ENCODE peak calls at places on chromosomes 6 and 20, in five cellular contexts. J is keratinocyte, Z is A549, W is spleen, H is Peyer's patch. A is an unnamed sample.

GRCh38 chr6:24640166-24640565 is 5.8 kb downstream of the KIAA0319 start:
- DNase-seq in J (no peak), Z (no peak), W (no peak), H (no peak), A (no peak)

GRCh38 chr6:148329568-148330299 is 12.9 kb upstream of the SASH1 start:
- DNase-seq in H (no peak), Z (no peak), W (no peak), J (no peak), A (no peak)

GRCh38 chr20:48930878-48931277 is 9.4 kb downstream of the ARFGEF2 start:
- DNase-seq in J (no peak), H (no peak), W (no peak), Z (no peak), A (no peak)

GRCh38 chr6:42193491-42193894 is 1.3 kb downstream of the GUCA1B start:
- DNase-seq in Z (no peak), H (no peak), W (no peak), J (peak; percentile 71), A (no peak)

GRCh38 chr6:39440039-39440426 is 117.5 kb upstream of the KCNK16 start:
- DNase-seq in Z (no peak), H (no peak), W (no peak), J (no peak), A (no peak)

GRCh38 chr6:88556663-88557062 is 390.5 kb upstream of the CNR1 start:
- DNase-seq in J (no peak), H (no peak), W (no peak), Z (no peak), A (no peak)

GRCh38 chr20:57547250-57547649 is 13.7 kb upstream of the PCK1 start:
- DNase-seq in H (no peak), W (no peak), J (no peak), Z (peak; percentile 34), A (no peak)

GRCh38 chr20:56469077-56469449 is 636 bp downstream of the RTF2 start:
- DNase-seq in W (no peak), H (no peak), Z (no peak), J (no peak), A (no peak)

GRCh38 chr6:88008411-88008810 is 39.2 kb upstream of the SPACA1 start:
- DNase-seq in Z (no peak), W (no peak), J (no peak), H (no peak), A (no peak)

GRCh38 chr6:47897233-47897632 is 115.4 kb downstream of the OPN5 start:
- DNase-seq in H (no peak), Z (no peak), W (no peak), J (no peak), A (no peak)

GRCh38 chr20:51402201-51402600 is 140.3 kb downstream of the NFATC2 start:
- DNase-seq in H (peak; percentile 84), Z (no peak), W (peak; percentile 80), J (no peak), A (no peak)

GRCh38 chr20:37898301-37899104 is 4.4 kb upstream of the VSTM2L start:
- DNase-seq in W (no peak), J (no peak), Z (no peak), H (no peak), A (no peak)

GRCh38 chr6:120122401-120122800 is 772.8 kb upstream of the MAN1A1 start:
- DNase-seq in W (no peak), Z (no peak), J (no peak), H (no peak), A (no peak)

GRCh38 chr20:12927489-12927888 is 81.3 kb upstream of the SPTLC3 start:
- DNase-seq in Z (no peak), W (no peak), J (no peak), H (no peak), A (no peak)

GRCh38 chr6:37134622-37135191 is 35.2 kb upstream of the PIM1 start:
- DNase-seq in H (no peak), J (peak; percentile 28), Z (peak; percentile 96), W (no peak), A (no peak)

GRCh38 chr6:4607793-4608192 is 168.4 kb upstream of the CDYL start:
- DNase-seq in H (no peak), Z (no peak), W (no peak), J (no peak), A (no peak)

GRCh38 chr6:25250878-25251277 is 28.3 kb upstream of the CARMIL1 start:
- DNase-seq in H (no peak), J (no peak), Z (peak; percentile 3), W (no peak), A (no peak)

GRCh38 chr6:135728589-135728988 is 122.9 kb upstream of the PDE7B start:
- DNase-seq in W (no peak), J (no peak), H (no peak), Z (no peak), A (no peak)

GRCh38 chr20:14259691-14260090 is 77.7 kb downstream of the FLRT3 start:
- DNase-seq in W (no peak), Z (no peak), H (no peak), J (no peak), A (no peak)

GRCh38 chr20:58310291-58310782 is 822 bp downstream of the RAB22A start:
- DNase-seq in H (no peak), W (no peak), Z (no peak), J (no peak), A (no peak)

GRCh38 chr6:43978473-43979360 is 148.5 kb downstream of the MRPL14 start:
- DNase-seq in W (no peak), J (no peak), Z (no peak), H (no peak), A (no peak)

GRCh38 chr6:43708857-43709653 is 21.5 kb upstream of the MRPS18A start:
- DNase-seq in Z (peak; percentile 52), J (no peak), H (no peak), W (no peak), A (no peak)

GRCh38 chr6:56759521-56759920 is 116.8 kb upstream of the DST start:
- DNase-seq in W (no peak), H (no peak), Z (no peak), J (no peak), A (no peak)

GRCh38 chr6:79984261-79984660 is 20.2 kb upstream of the TTK start:
- DNase-seq in J (no peak), Z (peak; percentile 8), H (no peak), W (no peak), A (no peak)

GRCh38 chr20:32004963-32005362 is 5.3 kb upstream of the CCM2L start:
- DNase-seq in W (peak; percentile 4), H (no peak), Z (peak; percentile 35), J (no peak), A (no peak)

GRCh38 chr6:35063701-35064507 is 77.2 kb downstream of the TCP11 start:
- DNase-seq in W (peak; percentile 39), J (no peak), H (no peak), Z (no peak), A (no peak)
- H3K4me3 ChIP-seq in W (no peak overlapping the region), J (no peak overlapping the region), H (no peak overlapping the region), Z (no peak overlapping the region), A (no peak overlapping the region)

DNA sequence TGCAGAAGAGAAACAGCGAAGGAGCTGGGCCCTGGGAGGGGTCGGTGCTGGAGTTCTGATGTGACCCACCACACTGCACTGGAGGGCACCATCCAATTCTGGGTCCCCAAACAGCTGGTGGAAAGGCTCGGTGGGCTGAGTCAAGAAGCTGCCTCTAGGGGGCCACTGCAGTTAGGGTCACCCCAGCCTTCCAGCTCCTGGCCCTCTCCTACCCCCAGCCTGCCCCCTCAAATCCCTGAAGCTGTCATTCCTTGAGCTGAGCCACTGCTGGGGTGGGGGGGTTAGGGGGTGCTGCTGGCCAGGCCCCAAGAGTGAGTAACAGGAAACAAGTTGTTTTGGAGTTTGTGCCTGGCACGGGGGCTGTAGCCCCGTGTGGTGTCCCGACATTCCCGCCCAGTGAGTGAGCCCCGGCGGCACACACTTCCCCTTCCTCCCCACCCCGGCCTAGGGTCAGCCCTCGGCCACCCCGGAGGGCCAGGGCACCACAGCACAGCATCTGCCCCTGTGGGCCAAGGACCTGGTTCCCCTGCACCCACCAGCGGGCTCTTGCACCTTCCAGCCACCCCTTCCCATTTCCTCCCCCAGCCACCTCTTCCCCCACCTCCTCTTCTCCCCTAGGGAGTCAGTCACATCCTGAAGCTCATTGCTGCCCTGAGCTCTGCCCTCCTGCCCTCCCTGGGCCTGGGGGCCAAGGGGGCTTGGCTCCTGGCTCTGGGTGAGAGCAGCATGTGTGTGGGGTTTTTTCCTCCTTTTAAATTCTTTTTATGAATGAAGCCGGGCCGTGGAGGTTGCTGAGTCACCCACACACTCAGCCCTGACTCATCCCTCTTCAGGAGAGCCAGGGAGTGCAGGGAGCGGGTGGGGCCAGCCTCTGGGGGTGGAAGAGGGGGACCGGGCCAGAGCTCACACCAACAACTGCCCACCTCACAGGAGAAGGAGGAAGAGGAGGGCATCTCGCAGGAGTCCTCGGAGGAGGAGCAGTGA is 4.6 kb downstream of the SMIM29 start:
- DNase-seq in W (peak; percentile 81), J (peak; percentile 72), Z (peak; percentile 91), H (no peak), A (no peak)
- H3K4me1 ChIP-seq in W (peaks cover 20% of the 10 kb centered on the region), J (peaks cover 84% of the 10 kb centered on the region), Z (peaks cover 88% of the 10 kb centered on the region), H (peaks cover 38% of the 10 kb centered on the region), A (peaks cover 32% of the 10 kb centered on the region)

GRCh38 chr20:54075322-54075721 is 4.9 kb upstream of the BCAS1 start:
- DNase-seq in Z (no peak), W (no peak), H (no peak), J (no peak), A (no peak)
- H3K27ac ChIP-seq in Z (no peak overlapping the region), W (no peak overlapping the region), H (no peak overlapping the region), J (no peak overlapping the region), A (no peak overlapping the region)

GRCh38 chr6:90288404-90288803 is 8.2 kb downstream of the BACH2 start:
- DNase-seq in J (no peak), H (no peak), Z (no peak), W (no peak), A (no peak)
- H3K4me3 ChIP-seq in J (no peak overlapping the region), H (no peak overlapping the region), Z (no peak overlapping the region), W (no peak overlapping the region), A (no peak overlapping the region)

DNA sequence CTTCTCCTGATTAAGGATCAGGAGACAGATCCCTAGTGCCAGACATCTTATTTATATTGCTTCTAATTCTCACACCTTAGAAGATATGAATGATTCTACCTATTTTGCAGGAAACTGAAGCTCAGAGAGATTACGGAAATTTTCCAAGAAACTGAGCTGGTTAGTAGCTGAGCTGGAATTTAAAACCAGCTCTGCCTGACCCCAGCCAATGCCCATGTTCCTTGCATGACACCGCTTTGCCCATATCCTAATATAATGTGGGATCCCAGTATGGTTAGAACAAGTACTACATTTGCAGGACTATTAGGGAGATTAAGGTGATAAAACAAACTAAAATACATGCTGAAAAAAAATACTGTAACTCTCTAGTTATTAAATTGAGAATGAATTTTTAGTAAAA is 1.9 kb downstream of the TMEM30A start:
- DNase-seq in Z (no peak), J (no peak), W (no peak), H (no peak), A (no peak)
- H3K4me1 ChIP-seq in Z (peaks cover 57% of the 10 kb centered on the region), J (peaks cover 34% of the 10 kb centered on the region), W (peaks cover 32% of the 10 kb centered on the region), H (peaks cover 38% of the 10 kb centered on the region), A (peaks cover 84% of the 10 kb centered on the region)